ENCODE peak calls at places on chromosomes 1 and 21, in seven cellular contexts. W, T, N, D, Z, M and J are unnamed samples.

GRCh38 chr1:235767795-235768194 is 98.9 kb downstream of the LYST start:
- DNase-seq in M (no peak), Z (no peak), N (no peak), D (no peak), T (no peak), W (no peak), J (no peak)

GRCh38 chr1:24489674-24490073 is 13.0 kb upstream of the RCAN3 start:
- DNase-seq in D (no peak), W (no peak), Z (no peak), N (no peak), M (no peak), T (no peak), J (no peak)

GRCh38 chr1:33893147-33893830 is 29.4 kb downstream of the HMGB4 start:
- DNase-seq in W (no peak), M (no peak), T (peak; percentile 15), D (no peak), N (no peak), Z (no peak), J (no peak)

GRCh38 chr1:21499283-21499945 is 9.8 kb upstream of the ALPL start:
- DNase-seq in Z (no peak), M (peak; percentile 32), N (no peak), D (no peak), T (peak; percentile 36), W (no peak), J (no peak)

GRCh38 chr1:56754713-56755505 is 64.3 kb downstream of the FYB2 start:
- DNase-seq in D (no peak), T (no peak), Z (no peak), M (no peak), N (no peak), W (no peak), J (no peak)

GRCh38 chr1:147115496-147115895 is 56.8 kb downstream of the PRKAB2 start:
- DNase-seq in W (no peak), T (no peak), Z (no peak), D (no peak), M (no peak), N (no peak), J (no peak)

GRCh38 chr1:221992427-221992826 is 250.5 kb upstream of the DUSP10 start:
- DNase-seq in D (no peak), Z (no peak), W (no peak), T (no peak), M (no peak), N (no peak), J (no peak)

GRCh38 chr1:156684227-156684782 is 7.1 kb upstream of the NES start:
- DNase-seq in T (no peak), D (no peak), W (no peak), M (no peak), N (no peak), Z (no peak), J (peak; percentile 67)

GRCh38 chr1:154534263-154534844 is 24.1 kb downstream of the UBE2Q1 start:
- DNase-seq in T (peak; percentile 20), W (no peak), Z (peak; percentile 64), M (no peak), D (no peak), N (no peak), J (peak; percentile 77)

GRCh38 chr21:42474043-42474831 is 21.8 kb downstream of the RSPH1 start:
- DNase-seq in D (no peak), W (peak; percentile 78), Z (no peak), M (peak; percentile 51), T (no peak), N (no peak), J (peak; percentile 83)

GRCh38 chr1:209829716-209830115 is 1.9 kb downstream of the UTP25 start:
- DNase-seq in D (no peak), N (no peak), Z (no peak), T (no peak), M (no peak), W (no peak), J (no peak)

GRCh38 chr1:223037845-223038244 is 105.2 kb downstream of the TLR5 start:
- DNase-seq in M (no peak), W (no peak), D (no peak), N (no peak), Z (no peak), T (no peak), J (no peak)

GRCh38 chr1:32769524-32770220 is 47.5 kb downstream of the YARS1 start:
- DNase-seq in M (no peak), T (peak; percentile 63), Z (peak; percentile 58), W (no peak), D (no peak), N (no peak), J (peak; percentile 75)

GRCh38 chr1:236821111-236821625 is 26.1 kb downstream of the MTR start:
- DNase-seq in T (no peak), M (no peak), N (no peak), W (no peak), D (no peak), Z (no peak), J (no peak)

GRCh38 chr1:245888809-245889208 is 618.3 kb downstream of the SMYD3 start:
- DNase-seq in D (no peak), W (no peak), N (no peak), Z (no peak), T (peak; percentile 66), M (no peak), J (no peak)

GRCh38 chr1:119743308-119743707 is 25.4 kb downstream of the HMGCS2 start:
- DNase-seq in N (no peak), Z (no peak), M (no peak), T (peak; percentile 52), W (no peak), D (no peak), J (no peak)

GRCh38 chr1:155184835-155185782 is 11.5 kb downstream of the TRIM46 start:
- DNase-seq in D (no peak), T (no peak), Z (no peak), M (no peak), W (peak; percentile 91), N (peak; percentile 88), J (no peak)

GRCh38 chr1:36366091-36366661 is 19.5 kb downstream of the STK40 start:
- DNase-seq in D (peak; percentile 28), W (no peak), M (no peak), N (peak; percentile 91), Z (no peak), T (peak; percentile 55), J (no peak)

DNA sequence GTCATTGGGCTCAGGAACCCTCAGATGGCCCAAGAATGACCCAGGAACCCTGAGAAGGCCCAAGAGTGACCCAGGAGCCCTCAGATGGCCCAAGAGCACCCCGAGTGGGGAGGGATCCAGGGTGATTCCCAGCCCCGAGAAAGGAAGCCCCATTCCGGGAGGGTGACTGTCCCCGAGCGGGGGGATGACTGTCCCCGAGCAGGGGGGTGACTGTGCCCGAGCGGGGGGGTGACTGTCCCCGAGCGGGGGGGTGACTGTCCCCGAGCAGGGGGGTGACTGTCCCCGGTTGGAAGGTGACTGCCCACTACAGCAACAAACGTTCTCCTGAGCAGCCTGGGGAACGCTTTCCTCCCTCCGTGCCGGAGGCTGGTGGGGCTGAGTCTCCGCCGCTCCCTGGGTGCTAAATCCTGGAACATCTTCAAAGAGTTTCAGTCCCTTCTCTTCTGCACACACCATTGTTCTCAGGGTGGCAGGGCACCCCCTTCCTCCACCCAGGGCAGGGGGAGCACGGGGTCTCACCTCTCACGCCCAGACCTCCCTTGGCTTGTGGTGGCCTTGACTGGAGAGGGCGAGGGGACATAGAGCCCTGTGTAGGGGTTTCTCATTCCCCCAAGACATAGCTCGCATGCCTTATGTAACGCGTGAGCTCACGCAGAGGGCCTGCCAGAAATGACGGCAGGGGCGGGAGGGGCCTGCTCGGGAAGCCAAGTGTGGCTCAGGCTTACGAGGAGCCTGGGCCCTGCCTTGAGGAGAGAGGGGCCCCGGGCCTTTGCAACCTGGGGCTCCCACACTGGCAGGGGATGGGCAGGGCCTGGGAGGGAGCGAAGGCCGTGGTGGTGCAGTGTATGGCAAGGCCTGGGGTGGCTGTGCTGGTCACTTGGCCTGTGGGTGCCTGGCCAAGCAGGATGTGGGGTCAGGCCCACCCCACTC is 14.3 kb upstream of the SKI start:
- DNase-seq in N (peak; percentile 78), W (peak; percentile 62), T (peak; percentile 83), Z (no peak), D (no peak), M (peak; percentile 95), J (no peak)
- H3K27ac ChIP-seq in N (peak overlapping the region; percentile 93), W (peak overlapping the region; percentile 86), T (peak overlapping the region; percentile 98), Z (no peak overlapping the region), D (no peak overlapping the region), M (peak overlapping the region; percentile 100), J (peak overlapping the region; percentile 99)

GRCh38 chr21:31502537-31503143 is 156.9 kb upstream of the SOD1 start:
- DNase-seq in M (no peak), W (no peak), N (no peak), D (no peak), T (no peak), Z (no peak), J (no peak)

GRCh38 chr21:31505975-31506374 is 153.5 kb upstream of the SOD1 start:
- DNase-seq in W (no peak), N (no peak), M (no peak), Z (no peak), D (no peak), T (no peak), J (no peak)

GRCh38 chr21:31503467-31503866 is 156.0 kb upstream of the SOD1 start:
- DNase-seq in M (no peak), W (no peak), Z (no peak), T (no peak), N (no peak), D (no peak), J (no peak)

GRCh38 chr21:31501921-31502320 is 157.6 kb upstream of the SOD1 start:
- DNase-seq in T (no peak), W (no peak), D (no peak), Z (no peak), M (no peak), N (no peak), J (peak; percentile 52)

GRCh38 chr21:31503939-31504338 is 155.6 kb upstream of the SOD1 start:
- DNase-seq in N (no peak), M (no peak), W (no peak), D (no peak), T (no peak), Z (no peak), J (peak; percentile 29)
- TF ChIP-seq CTCF in N (no peak), M (no peak), W (no peak), D (no peak), T (no peak), Z (no peak), J (no peak)

DNA sequence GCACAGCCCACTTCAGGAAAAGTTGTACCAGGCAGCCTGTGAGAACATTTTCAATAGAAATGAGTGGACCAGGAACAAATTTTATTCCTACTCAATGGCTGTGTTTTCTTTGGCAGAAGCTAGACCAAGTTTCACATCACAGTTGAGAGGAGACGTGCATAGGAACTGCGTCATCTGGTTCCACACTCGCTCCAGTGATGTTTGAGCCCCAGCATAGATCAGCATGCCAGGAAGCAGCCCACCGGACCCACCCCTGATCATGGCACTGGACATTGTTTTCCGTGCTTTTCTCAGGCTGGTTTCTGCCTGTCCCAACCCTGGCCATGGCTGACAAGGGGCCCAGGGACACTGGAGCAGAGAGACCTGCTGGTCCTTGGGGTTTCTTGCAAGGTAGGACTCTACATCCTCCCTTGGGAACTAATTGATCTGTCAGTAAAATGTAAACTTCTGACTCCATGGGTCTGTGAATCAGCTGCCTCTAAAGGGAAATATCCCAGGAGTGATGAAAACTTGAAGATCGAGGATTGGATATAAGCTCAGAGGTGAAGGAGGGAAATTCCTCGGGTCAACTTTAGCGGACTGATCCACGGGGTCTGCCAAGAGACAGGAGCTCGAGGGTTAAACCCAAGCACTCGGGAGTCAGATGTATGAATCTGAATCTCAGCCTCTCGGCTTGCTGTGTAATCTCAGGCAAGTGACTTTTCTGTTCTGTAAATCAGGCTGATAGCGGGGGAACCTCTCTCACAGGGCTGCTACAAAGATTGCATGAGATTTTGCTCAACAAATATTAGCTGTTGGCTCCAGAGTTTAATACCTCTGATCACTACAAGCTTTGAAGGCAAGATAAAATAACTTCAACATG is 35.7 kb downstream of the NEK2 start:
- DNase-seq in Z (no peak), N (no peak), M (peak; percentile 69), W (no peak), T (peak; percentile 94), D (no peak), J (no peak)
- H3K27ac ChIP-seq in Z (no peak overlapping the region), N (no peak overlapping the region), M (peak overlapping the region; percentile 59), W (no peak overlapping the region), T (peak overlapping the region; percentile 79), D (no peak overlapping the region), J (peak overlapping the region; percentile 65)

GRCh38 chr1:1305300-1306069 is 2.2 kb downstream of the ACAP3 start:
- DNase-seq in W (peak; percentile 65), T (peak; percentile 80), M (peak; percentile 82), N (peak; percentile 90), D (peak; percentile 44), Z (peak; percentile 82), J (peak; percentile 85)
- TF ChIP-seq CTCF in W (no peak), T (no peak), M (no peak), N (no peak), D (no peak), Z (peak; percentile 40), J (no peak)